ENCODE peak calls at places on chromosome 6, in five cellular contexts. Y is heart left ventricle, I is iPS DF 6.9, G is brain microvascular endothelial cell, U is cardiac fibroblast. K is an unnamed sample.
A peak's percentile ranks its signal among the peaks of the same experiment; 100 is the strongest.

GRCh38 chr6:161333410-161333809 is 59.5 kb upstream of the AGPAT4 start:
- DNase-seq in Y (no peak), I (no peak), G (no peak), U (no peak), K (no peak)

GRCh38 chr6:25008707-25009106 is 72.9 kb upstream of the RIPOR2 start:
- DNase-seq in Y (no peak), I (no peak), G (no peak), U (no peak), K (no peak)

GRCh38 chr6:53437557-53438202 is 88.9 kb upstream of the ELOVL5 start:
- DNase-seq in Y (no peak), I (peak; percentile 13), G (peak; percentile 84), U (peak; percentile 86), K (no peak)

GRCh38 chr6:145372671-145373123 is 362.6 kb downstream of the EPM2A start:
- DNase-seq in Y (peak; percentile 74), I (no peak), G (peak; percentile 16), U (peak; percentile 68), K (no peak)

GRCh38 chr6:108160009-108160408 is 5.8 kb upstream of the NR2E1 start:
- DNase-seq in Y (no peak), I (no peak), G (no peak), U (no peak), K (no peak)

GRCh38 chr6:157912326-157912725 is 69.3 kb upstream of the SYNJ2 start:
- DNase-seq in Y (no peak), I (no peak), G (peak; percentile 88), U (peak; percentile 92), K (peak; percentile 90)

GRCh38 chr6:722608-723007 is 29.7 kb upstream of the EXOC2 start:
- DNase-seq in Y (no peak), I (no peak), G (peak; percentile 24), U (peak; percentile 31), K (no peak)

GRCh38 chr6:32888576-32888975 is 34.6 kb downstream of the PSMB9 start:
- DNase-seq in Y (no peak), I (no peak), G (no peak), U (no peak), K (no peak)

GRCh38 chr6:56155634-56156141 is 91.7 kb downstream of the COL21A1 start:
- DNase-seq in Y (no peak), I (no peak), G (no peak), U (no peak), K (no peak)

GRCh38 chr6:19399406-19399805 is 437.8 kb upstream of the ID4 start:
- DNase-seq in Y (no peak), I (no peak), G (peak; percentile 77), U (peak; percentile 64), K (no peak)

GRCh38 chr6:63816979-63817436 is 181.4 kb downstream of the PHF3 start:
- DNase-seq in Y (no peak), I (peak; percentile 35), G (no peak), U (peak; percentile 40), K (no peak)

GRCh38 chr6:90098025-90098474 is 198.6 kb downstream of the BACH2 start:
- DNase-seq in Y (peak; percentile 47), I (no peak), G (peak; percentile 35), U (peak; percentile 81), K (peak; percentile 96)

GRCh38 chr6:90098637-90099036 is 198.0 kb downstream of the BACH2 start:
- DNase-seq in Y (peak; percentile 43), I (no peak), G (no peak), U (no peak), K (no peak)

GRCh38 chr6:90096818-90097217 is 199.8 kb downstream of the BACH2 start:
- DNase-seq in Y (no peak), I (no peak), G (no peak), U (no peak), K (no peak)

GRCh38 chr6:90095788-90096187 is 200.9 kb downstream of the BACH2 start:
- DNase-seq in Y (no peak), I (no peak), G (no peak), U (no peak), K (no peak)

GRCh38 chr6:90097357-90097756 is 199.3 kb downstream of the BACH2 start:
- DNase-seq in Y (no peak), I (no peak), G (no peak), U (no peak), K (no peak)
- H3K4me3 ChIP-seq in Y (no peak overlapping the region), I (no peak overlapping the region), G (no peak overlapping the region), U (no peak overlapping the region), K (no peak overlapping the region)

GRCh38 chr6:3958255-3958654 is 109.1 kb downstream of the FAM50B start:
- DNase-seq in Y (no peak), I (no peak), G (no peak), U (no peak), K (no peak)
- H3K4me3 ChIP-seq in Y (no peak overlapping the region), I (no peak overlapping the region), G (no peak overlapping the region), U (no peak overlapping the region), K (no peak overlapping the region)

GRCh38 chr6:137589067-137589848 is 95.1 kb upstream of the OLIG3 start:
- DNase-seq in Y (no peak), I (peak; percentile 67), G (peak; percentile 29), U (peak; percentile 72), K (no peak)
- H3K4me3 ChIP-seq in Y (no peak overlapping the region), I (no peak overlapping the region), G (no peak overlapping the region), U (no peak overlapping the region), K (no peak overlapping the region)

GRCh38 chr6:136251394-136251793 is 1.3 kb upstream of the MTFR2 start:
- DNase-seq in Y (no peak), I (no peak), G (no peak), U (no peak), K (no peak)
- H3K4me3 ChIP-seq in Y (peak overlapping the region; percentile 58), I (no peak overlapping the region), G (no peak overlapping the region), U (no peak overlapping the region), K (no peak overlapping the region)

GRCh38 chr6:3456794-3457709 is at the start of gene SLC22A23:
- DNase-seq in Y (peak; percentile 64), I (peak; percentile 20), G (no peak), U (peak; percentile 22), K (no peak)

GRCh38 chr6:3456395-3456767 is 469 bp downstream of the SLC22A23 start:
- DNase-seq in Y (no peak), I (no peak), G (no peak), U (no peak), K (no peak)

GRCh38 chr6:3455490-3456394 is 1.1 kb downstream of the SLC22A23 start:
- DNase-seq in Y (peak; percentile 33), I (no peak), G (no peak), U (peak; percentile 14), K (no peak)

GRCh38 chr6:3458706-3459421 is 2.0 kb upstream of the SLC22A23 start:
- DNase-seq in Y (no peak), I (no peak), G (no peak), U (no peak), K (no peak)

GRCh38 chr6:3457710-3458605 is 1.1 kb upstream of the SLC22A23 start:
- DNase-seq in Y (peak; percentile 38), I (no peak), G (no peak), U (peak; percentile 38), K (no peak)
- H3K4me3 ChIP-seq in Y (peak overlapping the region; percentile 84), I (peak overlapping the region; percentile 58), G (peak overlapping the region; percentile 53), U (peak overlapping the region; percentile 89), K (peak overlapping the region; percentile 61)

GRCh38 chr6:119280586-119281163 is 68.9 kb downstream of the MAN1A1 start:
- DNase-seq in Y (no peak), I (no peak), G (no peak), U (peak; percentile 40), K (no peak)

GRCh38 chr6:119283214-119283613 is 66.3 kb downstream of the MAN1A1 start:
- DNase-seq in Y (no peak), I (no peak), G (no peak), U (peak; percentile 34), K (no peak)

GRCh38 chr6:119283979-119284545 is 65.5 kb downstream of the MAN1A1 start:
- DNase-seq in Y (no peak), I (no peak), G (no peak), U (no peak), K (no peak)

GRCh38 chr6:119285908-119286625 is 63.5 kb downstream of the MAN1A1 start:
- DNase-seq in Y (no peak), I (no peak), G (no peak), U (peak; percentile 44), K (no peak)

DNA sequence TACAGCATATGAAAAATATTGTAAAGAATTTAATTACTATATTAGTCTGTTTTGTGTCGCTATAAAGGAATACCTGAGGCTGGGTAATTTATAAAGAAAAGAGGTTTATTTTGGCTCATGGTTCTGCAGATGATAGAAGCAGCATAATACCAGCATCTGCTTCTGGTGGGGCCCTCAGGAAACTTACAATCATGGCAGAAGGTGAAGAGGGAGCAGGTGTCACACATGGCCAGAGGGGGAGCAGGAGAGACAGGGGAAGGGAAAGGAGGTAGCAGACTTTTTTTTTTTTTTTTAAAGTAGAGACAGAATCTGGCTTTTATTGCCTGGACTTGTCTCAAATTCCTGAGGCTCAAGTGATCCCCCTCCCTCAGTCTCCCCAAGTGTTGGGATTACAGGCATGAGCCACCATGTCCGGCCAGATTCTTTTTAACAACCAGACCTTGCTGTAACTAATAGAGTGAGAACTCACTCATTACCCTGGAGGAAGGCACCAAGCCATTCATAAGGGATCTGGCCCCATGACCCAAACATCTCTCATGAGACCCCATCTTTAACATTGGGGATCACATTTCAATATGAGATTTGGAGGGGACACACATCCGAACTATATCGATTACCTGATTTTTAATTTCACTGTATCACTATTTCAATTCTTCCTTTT is 64.6 kb downstream of the MAN1A1 start:
- DNase-seq in Y (no peak), I (no peak), G (no peak), U (no peak), K (no peak)
- H3K4me3 ChIP-seq in Y (no peak overlapping the region), I (no peak overlapping the region), G (no peak overlapping the region), U (no peak overlapping the region), K (no peak overlapping the region)